ENCODE peak calls at places on chromosome 11, in five cellular contexts. One of them, this sample, is unnamed.
A peak's percentile ranks its signal among the peaks of the same experiment; 100 is the strongest.

GRCh38 chr11:61733120-61733978 is 19.1 kb upstream of the MYRF start:
- DNase-seq in cardiac fibroblast: peak; percentile 87
- DNase-seq in fibroblast of lung: peak; percentile 68
- DNase-seq in prostate gland: peak; percentile 88
- DNase-seq in tibial artery: peak; percentile 92
- DNase-seq in this sample: peak; percentile 43

GRCh38 chr11:97683733-97684132 is 1293.9 kb downstream of the JRKL start:
- DNase-seq in prostate gland: no peak
- DNase-seq in fibroblast of lung: no peak
- DNase-seq in cardiac fibroblast: peak; percentile 5
- DNase-seq in tibial artery: no peak
- DNase-seq in this sample: no peak

GRCh38 chr11:87150936-87151335 is 113.2 kb downstream of the TMEM135 start:
- DNase-seq in cardiac fibroblast: peak; percentile 49
- DNase-seq in fibroblast of lung: peak; percentile 13
- DNase-seq in prostate gland: no peak
- DNase-seq in tibial artery: no peak
- DNase-seq in this sample: no peak

GRCh38 chr11:43150697-43151096 is 161.1 kb upstream of the API5 start:
- DNase-seq in tibial artery: no peak
- DNase-seq in cardiac fibroblast: no peak
- DNase-seq in prostate gland: no peak
- DNase-seq in fibroblast of lung: no peak
- DNase-seq in this sample: no peak

GRCh38 chr11:63767415-63768231 is 952 bp downstream of the ZFTA start:
- DNase-seq in fibroblast of lung: peak; percentile 82
- DNase-seq in tibial artery: peak; percentile 84
- DNase-seq in prostate gland: no peak
- DNase-seq in cardiac fibroblast: peak; percentile 90
- DNase-seq in this sample: no peak

GRCh38 chr11:73140213-73141030 is 1.7 kb downstream of the FCHSD2 start:
- DNase-seq in cardiac fibroblast: peak; percentile 33
- DNase-seq in tibial artery: peak; percentile 32
- DNase-seq in prostate gland: no peak
- DNase-seq in fibroblast of lung: peak; percentile 49
- DNase-seq in this sample: no peak

GRCh38 chr11:12829536-12830314 is 155.5 kb downstream of the TEAD1 start:
- DNase-seq in fibroblast of lung: no peak
- DNase-seq in prostate gland: no peak
- DNase-seq in tibial artery: no peak
- DNase-seq in cardiac fibroblast: no peak
- DNase-seq in this sample: no peak

GRCh38 chr11:133516845-133517244 is 15.5 kb downstream of the OPCML start:
- DNase-seq in cardiac fibroblast: no peak
- DNase-seq in tibial artery: no peak
- DNase-seq in fibroblast of lung: no peak
- DNase-seq in prostate gland: no peak
- DNase-seq in this sample: no peak

GRCh38 chr11:66314561-66315497 is 2.0 kb downstream of the CD248 start:
- DNase-seq in fibroblast of lung: no peak
- DNase-seq in cardiac fibroblast: no peak
- DNase-seq in prostate gland: no peak
- DNase-seq in tibial artery: no peak
- DNase-seq in this sample: no peak

GRCh38 chr11:66314186-66314501 is 2.7 kb downstream of the CD248 start:
- DNase-seq in fibroblast of lung: no peak
- DNase-seq in cardiac fibroblast: no peak
- DNase-seq in prostate gland: no peak
- DNase-seq in tibial artery: no peak
- DNase-seq in this sample: no peak

GRCh38 chr11:66312549-66313320 is 4.1 kb downstream of the CD248 start:
- DNase-seq in fibroblast of lung: peak; percentile 98
- DNase-seq in tibial artery: peak; percentile 99
- DNase-seq in prostate gland: peak; percentile 97
- DNase-seq in cardiac fibroblast: peak; percentile 100
- DNase-seq in this sample: peak; percentile 86

GRCh38 chr11:66311965-66312548 is 4.8 kb downstream of the CD248 start:
- DNase-seq in tibial artery: peak; percentile 91
- DNase-seq in prostate gland: peak; percentile 95
- DNase-seq in fibroblast of lung: peak; percentile 92
- DNase-seq in cardiac fibroblast: peak; percentile 97
- DNase-seq in this sample: peak; percentile 60

DNA sequence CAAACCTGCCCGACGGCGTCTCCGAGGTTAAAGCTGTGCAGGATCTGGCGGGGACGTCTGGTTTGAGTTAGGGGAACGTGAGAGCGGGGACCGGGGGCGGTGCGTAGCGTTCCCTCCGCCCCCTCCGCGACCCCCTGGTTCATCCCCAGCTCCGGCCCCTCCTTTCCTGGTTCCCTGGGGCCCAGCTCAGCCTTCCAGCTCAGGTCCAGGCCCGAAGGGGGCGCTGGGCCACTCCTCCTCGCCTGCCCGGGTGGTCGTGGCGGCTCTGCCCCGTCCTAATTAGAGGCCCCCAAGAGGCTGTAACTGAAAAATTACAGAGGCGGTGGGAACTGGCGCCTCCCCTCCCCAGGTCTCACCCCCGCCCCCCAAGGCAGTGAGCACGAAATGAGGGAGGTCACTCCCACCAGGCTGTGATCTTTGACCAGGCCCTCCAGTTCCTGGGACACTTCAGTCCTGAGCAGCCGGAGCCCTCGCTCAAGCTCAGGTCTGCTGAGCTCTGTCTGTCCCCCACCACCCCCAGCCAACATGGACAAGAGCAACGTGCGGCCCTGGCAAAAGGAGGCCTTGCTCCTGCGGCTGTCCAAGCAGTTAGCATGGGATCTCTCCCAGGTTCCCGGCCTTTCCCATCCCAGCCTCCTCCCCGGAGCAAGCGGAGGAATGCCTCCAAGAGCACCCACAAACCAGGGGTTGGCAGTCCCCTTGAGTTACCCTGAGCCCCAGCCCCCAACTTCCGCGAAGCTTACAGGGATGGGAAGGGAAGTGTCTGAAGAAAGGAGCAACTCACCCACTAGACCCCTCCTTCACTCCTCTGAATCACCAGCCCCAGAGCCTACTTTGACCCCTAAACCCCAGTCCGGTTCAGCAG is 3.3 kb downstream of the CD248 start:
- DNase-seq in fibroblast of lung: peak; percentile 13
- DNase-seq in tibial artery: no peak
- DNase-seq in cardiac fibroblast: peak; percentile 58
- DNase-seq in prostate gland: no peak
- DNase-seq in this sample: no peak
- TF ChIP-seq CTCF in fibroblast of lung: peak; percentile 36
- TF ChIP-seq CTCF in tibial artery: no peak
- TF ChIP-seq CTCF in cardiac fibroblast: peak; percentile 31
- TF ChIP-seq CTCF in prostate gland: no peak
- TF ChIP-seq CTCF in this sample: peak; percentile 20

GRCh38 chr11:1763336-1763795 is 361 bp downstream of the CTSD start:
- DNase-seq in fibroblast of lung: no peak
- DNase-seq in cardiac fibroblast: no peak
- DNase-seq in tibial artery: no peak
- DNase-seq in prostate gland: no peak
- DNase-seq in this sample: no peak
- H3K4me3 ChIP-seq in fibroblast of lung: peak overlapping the region; percentile 83
- H3K4me3 ChIP-seq in cardiac fibroblast: peak overlapping the region; percentile 76
- H3K4me3 ChIP-seq in tibial artery: peak overlapping the region; percentile 85
- H3K4me3 ChIP-seq in prostate gland: peak overlapping the region; percentile 98
- H3K4me3 ChIP-seq in this sample: peak overlapping the region; percentile 83

DNA sequence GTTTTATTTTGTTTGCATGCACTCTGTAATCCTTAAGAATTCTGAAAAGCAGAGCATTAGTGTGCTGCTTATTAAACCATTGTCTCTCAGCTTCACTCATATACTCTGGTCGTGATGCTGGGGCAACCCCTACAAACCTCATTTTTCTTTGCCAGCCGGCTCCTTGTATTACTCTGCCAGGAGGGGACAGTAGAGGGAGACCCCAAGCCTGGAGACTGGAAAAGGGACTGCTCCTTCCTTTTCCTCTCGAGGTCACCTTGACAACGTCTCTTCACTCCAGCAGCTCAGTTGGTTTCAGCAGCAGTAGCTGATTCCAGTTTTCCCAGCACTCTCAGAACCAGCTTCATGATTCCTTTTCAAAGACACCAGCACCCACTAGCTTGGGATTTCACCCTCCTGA is 2.8 kb upstream of the JHY start:
- DNase-seq in prostate gland: no peak
- DNase-seq in tibial artery: no peak
- DNase-seq in fibroblast of lung: no peak
- DNase-seq in cardiac fibroblast: no peak
- DNase-seq in this sample: no peak
- TF ChIP-seq CTCF in prostate gland: no peak
- TF ChIP-seq CTCF in tibial artery: no peak
- TF ChIP-seq CTCF in fibroblast of lung: no peak
- TF ChIP-seq CTCF in cardiac fibroblast: no peak
- TF ChIP-seq CTCF in this sample: peak; percentile 38

DNA sequence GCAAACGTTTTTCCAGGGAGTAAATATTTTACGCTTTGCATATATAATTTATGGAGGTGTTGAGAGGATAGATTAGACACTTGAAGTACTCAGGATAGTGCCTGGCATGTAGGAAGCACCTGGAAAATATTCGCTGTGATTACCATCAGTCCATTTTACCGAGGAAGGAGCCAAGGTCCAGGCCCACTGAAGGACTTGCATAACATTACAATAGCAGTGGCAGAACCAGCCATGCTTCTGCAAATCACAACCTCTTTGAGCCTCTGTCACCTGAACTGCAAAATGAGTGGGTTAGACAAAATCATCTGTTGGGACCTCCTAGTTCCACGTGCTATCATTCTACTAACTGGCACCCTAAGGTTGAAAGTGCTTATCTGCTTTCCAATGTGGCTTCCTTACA is 5.4 kb downstream of the FUT4 start:
- DNase-seq in tibial artery: no peak
- DNase-seq in fibroblast of lung: no peak
- DNase-seq in cardiac fibroblast: no peak
- DNase-seq in prostate gland: no peak
- DNase-seq in this sample: no peak
- H3K4me3 ChIP-seq in tibial artery: no peak overlapping the region
- H3K4me3 ChIP-seq in fibroblast of lung: no peak overlapping the region
- H3K4me3 ChIP-seq in cardiac fibroblast: no peak overlapping the region
- H3K4me3 ChIP-seq in prostate gland: no peak overlapping the region
- H3K4me3 ChIP-seq in this sample: no peak overlapping the region

DNA sequence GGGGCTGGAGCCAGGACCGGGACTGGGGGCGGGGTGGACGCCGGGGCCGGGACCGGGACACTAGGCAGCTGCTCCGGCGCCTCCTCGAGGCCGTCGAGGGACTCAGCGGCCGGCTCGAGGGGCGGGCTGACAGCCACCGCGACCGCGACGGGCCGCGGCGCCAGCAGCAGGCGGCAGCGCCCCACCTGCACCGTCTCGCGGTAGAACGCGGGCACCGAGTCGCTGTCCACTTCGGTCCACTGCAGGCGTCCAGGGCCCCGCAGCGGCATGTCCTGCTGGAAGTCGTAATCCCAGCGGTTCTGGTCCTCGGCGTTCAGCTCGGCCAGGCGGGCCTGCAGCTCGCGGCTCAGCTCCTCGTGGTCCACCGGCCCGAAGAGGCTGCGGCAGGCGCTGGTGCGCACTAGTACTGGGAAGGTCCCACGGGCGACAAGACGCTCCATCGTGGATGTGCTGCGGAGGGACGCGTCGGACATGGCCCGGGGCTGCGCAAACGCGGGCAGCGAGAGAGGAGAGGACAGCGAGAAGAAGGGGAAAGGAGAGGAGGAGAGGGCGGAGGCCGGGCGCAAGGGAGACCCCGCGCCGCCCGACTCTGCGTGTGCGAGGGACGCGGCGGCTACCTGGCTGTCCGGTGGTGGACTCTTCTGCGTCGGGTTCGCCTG is 429 bp downstream of the CDKN1C start:
- DNase-seq in cardiac fibroblast: peak; percentile 65
- DNase-seq in prostate gland: peak; percentile 58
- DNase-seq in fibroblast of lung: peak; percentile 47
- DNase-seq in tibial artery: no peak
- DNase-seq in this sample: no peak
- TF ChIP-seq CTCF in cardiac fibroblast: no peak
- TF ChIP-seq CTCF in prostate gland: peak; percentile 39
- TF ChIP-seq CTCF in fibroblast of lung: peak; percentile 24
- TF ChIP-seq CTCF in tibial artery: peak; percentile 18
- TF ChIP-seq CTCF in this sample: peak; percentile 17

GRCh38 chr11:65225284-65226102 is 36.3 kb upstream of the POLA2 start:
- DNase-seq in fibroblast of lung: peak; percentile 58
- DNase-seq in cardiac fibroblast: peak; percentile 74
- DNase-seq in prostate gland: peak; percentile 53
- DNase-seq in tibial artery: peak; percentile 59
- DNase-seq in this sample: no peak
- H3K4me3 ChIP-seq in fibroblast of lung: peak overlapping the region; percentile 29
- H3K4me3 ChIP-seq in cardiac fibroblast: peak overlapping the region; percentile 36
- H3K4me3 ChIP-seq in prostate gland: peak overlapping the region; percentile 14
- H3K4me3 ChIP-seq in tibial artery: peak overlapping the region; percentile 49
- H3K4me3 ChIP-seq in this sample: peak overlapping the region; percentile 47

DNA sequence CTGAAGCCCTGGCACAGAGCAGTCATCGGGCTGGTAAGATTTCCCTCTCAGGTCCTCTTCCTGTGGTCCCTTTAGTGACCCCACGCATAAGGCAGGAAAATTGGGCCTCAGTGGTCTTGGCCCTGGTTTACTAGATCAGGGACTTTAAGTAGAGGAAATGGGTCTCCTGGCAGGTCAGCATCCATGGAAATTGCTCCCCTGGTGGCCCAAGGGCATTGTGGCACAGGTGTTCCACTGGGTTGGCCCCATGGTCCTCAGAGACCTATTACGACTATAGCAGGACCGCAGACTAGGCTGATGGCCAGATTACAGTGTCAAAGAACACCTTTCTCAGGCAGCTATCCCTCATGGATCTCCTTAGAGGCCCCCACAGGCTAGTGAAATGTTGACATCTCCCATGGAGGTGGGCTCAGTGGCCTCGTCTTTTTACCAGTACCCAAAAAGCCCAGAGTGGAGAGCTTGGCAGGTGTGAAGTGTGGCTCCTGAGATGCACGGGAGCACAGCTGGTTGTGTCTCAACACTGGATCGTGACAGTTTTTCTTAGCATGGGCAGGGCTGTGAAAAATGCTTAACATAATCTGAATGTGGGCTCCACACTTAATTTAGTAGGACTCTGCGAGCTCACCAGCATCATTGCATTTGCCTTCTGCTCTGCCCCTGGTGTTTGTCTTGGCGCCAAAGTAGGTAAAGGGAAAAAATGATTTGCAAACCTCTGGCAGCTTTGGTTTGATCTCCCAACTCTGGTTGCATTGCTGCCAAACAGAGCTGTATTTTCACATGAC is 74.2 kb downstream of the ZBTB16 start:
- DNase-seq in prostate gland: peak; percentile 39
- DNase-seq in tibial artery: peak; percentile 76
- DNase-seq in cardiac fibroblast: no peak
- DNase-seq in fibroblast of lung: no peak
- DNase-seq in this sample: no peak
- TF ChIP-seq CTCF in prostate gland: no peak
- TF ChIP-seq CTCF in tibial artery: no peak
- TF ChIP-seq CTCF in cardiac fibroblast: no peak
- TF ChIP-seq CTCF in fibroblast of lung: no peak
- TF ChIP-seq CTCF in this sample: no peak

This sample was measured in retinal pigment epithelial cell.